ENCODE peak calls at places on chromosomes 13 and 19, in seven cellular contexts. D is AG04449; J is AG04450; I is CD4-positive, alpha-beta T cell; A is tibial nerve; H is right lobe of liver; R is neural progenitor cell. O is an unnamed sample.

GRCh38 chr13:108947551-108948030 is 318.2 kb downstream of the MYO16 start:
- DNase-seq in D (no peak), J (no peak), I (no peak), A (peak), H (no peak), R (no peak), O (no peak)

GRCh38 chr13:103812558-103812957 is 746.3 kb upstream of the SLC10A2 start:
- DNase-seq in D (no peak), J (no peak), I (no peak), A (no peak), H (no peak), R (no peak), O (no peak)

GRCh38 chr13:50131998-50132936 is 117.0 kb downstream of the KCNRG start:
- DNase-seq in D (no peak), J (no peak), I (no peak), A (no peak), H (no peak), R (peak), O (peak)

GRCh38 chr13:43662976-43663375 is 123.8 kb downstream of the ENOX1 start:
- DNase-seq in D (no peak), J (no peak), I (no peak), A (no peak), H (no peak), R (peak), O (no peak)

GRCh38 chr13:96089749-96090239 is at the start of gene HS6ST3:
- DNase-seq in D (no peak), J (no peak), I (no peak), A (no peak), H (peak), R (peak), O (no peak)

GRCh38 chr13:52036037-52036436 is 11.5 kb downstream of the UTP14C start:
- DNase-seq in D (no peak), J (no peak), I (no peak), A (no peak), H (no peak), R (no peak), O (no peak)

GRCh38 chr19:18091217-18091608 is 4.5 kb upstream of the IL12RB1 start:
- DNase-seq in D (no peak), J (no peak), I (peak), A (no peak), H (peak), R (no peak), O (peak)

GRCh38 chr19:56751078-56751489 is 79.5 kb upstream of the ZNF835 start:
- DNase-seq in D (no peak), J (no peak), I (no peak), A (no peak), H (no peak), R (no peak), O (no peak)

GRCh38 chr13:109330941-109331340 is 455.4 kb downstream of the IRS2 start:
- DNase-seq in D (no peak), J (no peak), I (no peak), A (no peak), H (no peak), R (no peak), O (no peak)

GRCh38 chr13:91785435-91786137 is 387.2 kb downstream of the GPC5 start:
- DNase-seq in D (no peak), J (no peak), I (no peak), A (no peak), H (no peak), R (no peak), O (no peak)

GRCh38 chr19:9838324-9838723 is 3.2 kb downstream of the PIN1 start:
- DNase-seq in D (no peak), J (no peak), I (no peak), A (no peak), H (no peak), R (no peak), O (no peak)
- TF ChIP-seq CTCF in D (no peak), J (no peak), I (no peak), A (no peak), H (no peak), R (no peak), O (no peak)

DNA sequence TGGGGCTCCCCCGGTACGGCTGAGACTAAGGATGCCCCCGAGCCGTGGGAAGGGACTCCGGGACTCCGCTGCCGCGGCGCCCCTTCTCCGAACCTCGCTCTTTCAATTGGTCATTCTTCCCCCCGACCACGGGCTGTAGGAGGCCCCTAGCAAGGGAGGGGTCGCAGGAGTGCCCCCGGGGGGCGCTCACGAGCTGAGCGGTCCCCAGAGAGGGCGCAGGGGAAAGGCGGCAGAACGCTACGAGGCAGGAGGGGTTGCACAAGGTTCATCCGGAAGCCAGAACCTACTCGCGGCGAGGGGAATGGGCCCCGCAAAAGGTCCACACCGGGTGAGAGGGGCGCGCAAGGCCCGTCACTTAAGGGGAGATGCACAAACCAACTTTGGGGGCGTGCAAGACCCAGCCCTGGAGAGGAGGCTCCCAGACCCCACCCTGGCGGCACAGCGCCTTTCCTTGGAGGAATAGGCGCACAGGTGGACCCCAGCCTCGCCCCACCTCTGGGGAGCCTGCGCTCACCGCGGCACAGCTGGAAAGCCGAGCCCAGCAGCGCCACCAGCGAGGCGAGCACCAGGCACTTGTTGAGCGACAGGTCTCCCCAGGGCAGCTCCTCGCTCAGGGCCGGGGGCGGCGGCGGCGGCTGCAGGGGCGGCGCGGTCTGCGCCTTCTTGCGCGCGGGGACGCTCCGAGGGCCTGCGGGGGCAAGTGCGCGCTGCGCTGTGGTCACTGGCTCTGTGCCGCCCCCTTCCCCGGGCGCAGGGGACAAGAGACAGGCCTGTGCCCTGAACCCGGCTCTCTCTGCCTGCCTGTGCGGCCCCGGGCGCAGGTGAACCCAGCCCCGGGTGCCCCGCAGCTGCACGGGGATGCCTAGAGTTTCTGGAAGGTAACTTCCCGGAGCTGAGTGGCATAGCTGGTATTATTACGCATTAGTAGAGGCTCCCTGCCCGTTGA is 2.8 kb downstream of the JSRP1 start:
- DNase-seq in D (no peak), J (no peak), I (no peak), A (no peak), H (no peak), R (peak), O (peak)
- TF ChIP-seq CTCF in D (peak), J (peak), I (peak), A (no peak), H (peak), R (peak), O (no peak)

GRCh38 chr19:1409204-1410005 is 2.0 kb downstream of the DAZAP1 start:
- DNase-seq in D (no peak), J (no peak), I (no peak), A (no peak), H (no peak), R (no peak), O (no peak)
- TF ChIP-seq CTCF in D (no peak), J (no peak), I (no peak), A (no peak), H (no peak), R (no peak), O (no peak)

GRCh38 chr13:73366241-73366640 is 307.4 kb downstream of the KLF5 start:
- DNase-seq in D (no peak), J (no peak), I (no peak), A (no peak), H (no peak), R (no peak), O (no peak)
- TF ChIP-seq CTCF in D (no peak), J (no peak), I (no peak), A (no peak), H (no peak), R (no peak), O (no peak)

DNA sequence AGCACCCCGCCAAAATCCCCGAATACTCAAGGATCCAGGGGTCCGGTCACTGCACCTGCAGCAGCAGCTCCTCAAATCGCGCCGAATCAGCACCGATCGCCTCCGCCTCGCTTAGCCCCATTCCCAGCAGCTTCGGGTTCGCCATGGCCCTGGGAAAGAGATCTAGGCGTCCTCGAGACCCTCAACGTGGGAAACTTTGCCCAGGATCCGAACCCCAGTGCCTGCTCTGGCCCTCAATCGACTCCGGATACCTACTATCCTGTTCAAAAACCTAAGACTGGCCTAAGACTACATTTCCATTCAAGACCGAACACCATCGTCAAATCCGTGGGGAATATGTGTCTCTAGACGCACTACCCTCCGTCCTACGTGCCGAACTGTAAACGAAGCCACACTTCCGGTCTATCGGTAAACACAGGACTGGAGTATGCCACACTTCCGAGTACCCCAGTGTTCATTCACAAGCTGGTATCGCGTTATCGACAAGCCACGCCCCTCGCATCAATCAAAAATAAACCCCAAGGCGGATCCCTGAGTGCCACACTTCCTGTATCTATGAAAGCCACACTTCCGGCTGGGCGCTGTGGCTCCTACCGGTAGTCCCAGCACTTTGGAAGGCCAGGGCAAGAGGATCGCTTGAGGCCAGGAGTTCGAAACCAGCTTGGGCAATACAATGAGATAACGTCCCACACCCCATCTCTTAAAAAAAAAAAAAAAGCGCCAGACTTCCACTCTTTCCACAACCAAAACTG is at the start of gene PIH1D1:
- DNase-seq in D (peak), J (peak), I (peak), A (peak), H (peak), R (peak), O (peak)
- TF ChIP-seq CTCF in D (peak), J (peak), I (no peak), A (peak), H (peak), R (no peak), O (no peak)

GRCh38 chr13:111166882-111167281 is 51.8 kb downstream of the ARHGEF7 start:
- DNase-seq in D (no peak), J (no peak), I (no peak), A (no peak), H (no peak), R (no peak), O (no peak)
- TF ChIP-seq CTCF in D (no peak), J (no peak), I (no peak), A (no peak), H (no peak), R (no peak), O (no peak)

O was measured in activated B cell treated with CpG ODN at 0.5 μM for 24 hours.